ENCODE peak calls at places on chromosomes 16 and 17, in seven cellular contexts. A, C, Z, G, V, T and J are unnamed samples.

GRCh38 chr17:67520282-67520906 is 143.3 kb downstream of the PITPNC1 start:
- DNase-seq in C (no peak), V (no peak), G (peak; percentile 87), Z (no peak), A (no peak), T (no peak), J (no peak)

GRCh38 chr17:4853195-4853762 is 20.1 kb downstream of the MINK1 start:
- DNase-seq in V (no peak), G (no peak), T (no peak), C (no peak), A (no peak), Z (no peak), J (no peak)

GRCh38 chr16:22337045-22337444 is 37.4 kb downstream of the CDR2 start:
- DNase-seq in V (no peak), Z (no peak), C (no peak), G (no peak), T (no peak), A (no peak), J (no peak)

GRCh38 chr17:44610871-44611270 is 45.4 kb upstream of the MEIOC start:
- DNase-seq in T (no peak), C (no peak), V (no peak), Z (no peak), G (no peak), A (no peak), J (no peak)

GRCh38 chr17:50396261-50397110 is 837 bp downstream of the LRRC59 start:
- DNase-seq in C (no peak), A (peak; percentile 81), V (no peak), Z (peak; percentile 43), T (no peak), G (peak; percentile 69), J (no peak)

GRCh38 chr16:2078691-2079090 is 30.9 kb downstream of the TSC2 start:
- DNase-seq in G (no peak), C (no peak), A (no peak), Z (no peak), V (no peak), T (no peak), J (no peak)

GRCh38 chr16:86205521-86206245 is 304.6 kb upstream of the FOXF1 start:
- DNase-seq in T (no peak), V (no peak), C (no peak), Z (peak; percentile 58), A (no peak), G (no peak), J (no peak)

GRCh38 chr17:74749262-74750038 is 1.0 kb downstream of the NHERF1 start:
- DNase-seq in T (no peak), G (no peak), Z (peak; percentile 41), V (no peak), C (no peak), A (peak; percentile 87), J (no peak)

GRCh38 chr17:20234266-20234665 is 225.1 kb downstream of the SPECC1 start:
- DNase-seq in G (no peak), Z (no peak), C (no peak), A (no peak), V (no peak), T (no peak), J (no peak)

GRCh38 chr16:11106726-11107125 is 149.3 kb downstream of the SOCS1 start:
- DNase-seq in G (no peak), C (no peak), A (peak; percentile 24), T (no peak), V (no peak), Z (no peak), J (no peak)

GRCh38 chr17:80491478-80492342 is 15.3 kb upstream of the NPTX1 start:
- DNase-seq in T (no peak), A (no peak), Z (no peak), C (no peak), G (no peak), V (no peak), J (no peak)

GRCh38 chr17:68495081-68495480 is 17.1 kb upstream of the PRKAR1A start:
- DNase-seq in T (no peak), Z (no peak), C (no peak), A (no peak), V (no peak), G (no peak), J (no peak)

GRCh38 chr17:63702616-63703015 is 2.7 kb upstream of the LIMD2 start:
- DNase-seq in C (no peak), V (no peak), G (no peak), T (no peak), A (peak; percentile 12), Z (no peak), J (no peak)

GRCh38 chr17:5702951-5703510 is 118.7 kb upstream of the NLRP1 start:
- DNase-seq in G (no peak), C (no peak), A (no peak), Z (no peak), T (no peak), V (peak; percentile 50), J (no peak)

DNA sequence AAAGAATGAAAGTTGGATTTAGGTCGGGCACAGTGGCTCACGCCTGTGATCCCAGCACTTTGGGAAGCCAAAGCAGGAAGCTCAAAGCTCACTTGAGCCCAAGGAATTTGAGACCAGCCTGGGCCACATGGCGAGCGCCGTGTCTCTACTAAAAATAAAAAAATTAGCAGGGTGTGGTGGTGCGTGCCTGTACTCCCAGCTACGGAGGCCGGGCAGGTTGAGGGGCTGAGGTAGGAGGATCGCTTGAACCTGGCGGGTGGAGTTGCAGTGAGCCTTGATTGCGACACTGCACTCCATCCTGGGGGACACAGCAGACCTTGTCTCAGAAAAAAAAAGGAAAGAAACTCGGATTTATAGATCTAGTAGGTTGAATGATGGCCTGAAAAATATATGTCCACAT is 37.4 kb upstream of the RPH3AL start:
- DNase-seq in C (no peak), Z (no peak), V (no peak), G (no peak), T (no peak), A (peak; percentile 22), J (no peak)
- H3K4me3 ChIP-seq in C (no peak overlapping the region), Z (no peak overlapping the region), V (no peak overlapping the region), G (no peak overlapping the region), T (no peak overlapping the region), A (no peak overlapping the region), J (no peak overlapping the region)

GRCh38 chr17:38590988-38591758 is 14.6 kb downstream of the SRCIN1 start:
- DNase-seq in T (no peak), A (no peak), G (no peak), V (no peak), C (no peak), Z (no peak), J (no peak)
- H3K4me3 ChIP-seq in T (no peak overlapping the region), A (no peak overlapping the region), G (no peak overlapping the region), V (no peak overlapping the region), C (no peak overlapping the region), Z (no peak overlapping the region), J (no peak overlapping the region)

DNA sequence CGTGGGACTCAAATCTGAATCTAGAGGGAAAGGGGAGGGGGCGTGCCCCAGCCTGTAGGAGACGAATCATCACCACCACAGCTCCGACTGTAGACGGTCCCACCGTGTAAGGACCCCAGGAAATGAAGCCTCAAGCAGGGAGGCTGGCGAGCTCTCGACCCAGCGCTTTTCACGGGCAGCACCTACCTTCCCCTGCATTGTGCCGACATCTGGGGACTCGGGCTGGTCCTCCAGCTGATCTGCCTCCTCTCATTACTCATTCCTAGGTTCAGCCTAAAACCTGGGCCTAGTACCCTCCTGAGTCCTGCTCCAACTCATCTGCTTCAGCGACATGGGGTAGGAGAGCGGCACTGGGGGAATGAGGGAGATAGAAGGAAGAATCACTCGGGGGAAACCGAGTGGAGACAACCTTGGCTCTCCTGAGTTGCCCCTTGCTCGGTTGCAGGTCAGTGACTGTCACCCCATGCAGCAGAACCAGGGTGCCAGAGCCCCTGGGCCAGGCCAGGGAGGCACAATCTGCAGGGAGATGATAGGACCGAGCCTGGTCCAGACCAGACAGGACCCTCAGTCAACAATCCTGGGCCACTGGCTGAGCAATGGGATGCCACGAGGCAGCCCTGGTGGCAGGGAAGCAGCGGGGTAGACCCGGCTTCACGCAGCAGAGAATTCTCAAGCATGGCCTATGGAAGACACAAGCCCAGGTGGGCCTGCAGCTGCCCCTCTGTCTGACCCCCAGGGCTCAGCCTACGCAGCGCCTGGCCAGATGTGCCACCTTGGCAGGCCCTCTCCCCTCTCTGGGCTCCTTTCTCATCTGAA is 833 bp upstream of the BCAR1 start:
- DNase-seq in V (no peak), C (no peak), T (no peak), G (peak; percentile 66), A (no peak), Z (no peak), J (no peak)
- H3K4me3 ChIP-seq in V (peak overlapping the region; percentile 2), C (peak overlapping the region; percentile 3), T (peak overlapping the region; percentile 69), G (no peak overlapping the region), A (peak overlapping the region; percentile 44), Z (peak overlapping the region; percentile 7), J (no peak overlapping the region)

GRCh38 chr17:41813699-41814124 is 908 bp downstream of the FKBP10 start:
- DNase-seq in G (no peak), T (no peak), Z (no peak), V (no peak), C (no peak), A (no peak), J (no peak)
- H3K4me3 ChIP-seq in G (no peak overlapping the region), T (peak overlapping the region; percentile 89), Z (peak overlapping the region; percentile 92), V (peak overlapping the region; percentile 87), C (peak overlapping the region; percentile 87), A (no peak overlapping the region), J (peak overlapping the region; percentile 85)

DNA sequence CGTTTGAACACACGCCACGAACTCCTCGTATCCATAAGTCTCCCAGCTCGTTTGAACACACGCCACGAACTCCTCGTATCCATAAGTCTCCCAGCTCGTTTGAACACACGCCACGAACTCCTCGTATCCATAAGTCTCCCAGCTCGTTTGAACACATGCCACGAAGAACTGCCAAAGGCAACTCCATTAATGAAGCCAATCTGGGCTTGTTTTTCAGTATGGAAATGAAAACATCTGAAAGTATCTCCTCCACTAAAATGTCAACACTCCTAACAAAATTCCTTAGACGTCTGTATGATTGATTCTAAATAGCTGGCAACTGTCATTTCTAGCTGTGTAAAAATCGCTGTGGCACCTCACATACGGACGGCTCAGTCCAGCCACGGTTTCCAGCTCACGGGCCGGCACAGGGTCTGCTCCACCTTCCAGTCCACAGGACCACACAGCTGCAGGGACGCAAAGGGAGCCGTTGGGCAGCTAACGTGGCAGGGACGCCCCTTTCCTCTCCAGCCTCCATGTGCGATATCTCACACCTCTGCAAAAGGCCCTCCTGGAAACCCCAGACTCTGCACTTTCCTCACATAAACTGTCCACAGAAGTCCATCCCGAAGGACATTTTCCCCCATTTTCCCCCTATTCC is 67.1 kb upstream of the METRNL start:
- DNase-seq in G (no peak), C (no peak), V (no peak), A (no peak), Z (no peak), T (no peak), J (no peak)
- H3K4me3 ChIP-seq in G (no peak overlapping the region), C (no peak overlapping the region), V (no peak overlapping the region), A (no peak overlapping the region), Z (no peak overlapping the region), T (no peak overlapping the region), J (no peak overlapping the region)

GRCh38 chr16:56885446-56886162 is 20.6 kb downstream of the SLC12A3 start:
- DNase-seq in G (no peak), C (no peak), V (no peak), T (no peak), A (no peak), Z (no peak), J (no peak)

GRCh38 chr16:56886296-56886695 is 21.3 kb downstream of the SLC12A3 start:
- DNase-seq in Z (no peak), A (no peak), G (no peak), V (no peak), T (no peak), C (no peak), J (no peak)

GRCh38 chr16:56882077-56882476 is 17.1 kb downstream of the SLC12A3 start:
- DNase-seq in G (no peak), C (no peak), A (no peak), V (no peak), T (no peak), Z (no peak), J (no peak)

GRCh38 chr16:56883586-56883985 is 18.6 kb downstream of the SLC12A3 start:
- DNase-seq in G (no peak), A (no peak), T (no peak), Z (no peak), C (no peak), V (no peak), J (no peak)

GRCh38 chr16:56884026-56884582 is 19.1 kb downstream of the SLC12A3 start:
- DNase-seq in Z (no peak), C (no peak), G (no peak), V (no peak), T (no peak), A (no peak), J (no peak)
- H3K4me3 ChIP-seq in Z (no peak overlapping the region), C (no peak overlapping the region), G (no peak overlapping the region), V (no peak overlapping the region), T (no peak overlapping the region), A (no peak overlapping the region), J (no peak overlapping the region)